ENCODE peak calls at places on chromosomes 1 and 21, in four cellular contexts. One of them, this sample, is unnamed.

GRCh38 chr1:205052689-205053088 is 9.7 kb downstream of the CNTN2 start:
- DNase-seq in psoas muscle: no peak
- DNase-seq in cardiac muscle cell: no peak
- DNase-seq in pancreas: no peak
- DNase-seq in this sample: no peak

GRCh38 chr21:46639489-46640386 is 4.3 kb downstream of the PRMT2 start:
- DNase-seq in psoas muscle: no peak
- DNase-seq in pancreas: no peak
- DNase-seq in cardiac muscle cell: no peak
- DNase-seq in this sample: peak

GRCh38 chr1:203425668-203425999 is 50.0 kb upstream of the PRELP start:
- DNase-seq in psoas muscle: no peak
- DNase-seq in cardiac muscle cell: no peak
- DNase-seq in pancreas: no peak
- DNase-seq in this sample: no peak

GRCh38 chr1:218575079-218575478 is 229.9 kb downstream of the TGFB2 start:
- DNase-seq in psoas muscle: no peak
- DNase-seq in pancreas: no peak
- DNase-seq in cardiac muscle cell: no peak
- DNase-seq in this sample: no peak

GRCh38 chr1:175820456-175820855 is 77.1 kb upstream of the TNR start:
- DNase-seq in cardiac muscle cell: no peak
- DNase-seq in pancreas: no peak
- DNase-seq in psoas muscle: no peak
- DNase-seq in this sample: peak

GRCh38 chr1:66274634-66275033 is 259.3 kb upstream of the SGIP1 start:
- DNase-seq in psoas muscle: no peak
- DNase-seq in cardiac muscle cell: no peak
- DNase-seq in pancreas: no peak
- DNase-seq in this sample: peak

GRCh38 chr1:41620365-41621169 is 136.1 kb upstream of the EDN2 start:
- DNase-seq in cardiac muscle cell: no peak
- DNase-seq in psoas muscle: no peak
- DNase-seq in pancreas: no peak
- DNase-seq in this sample: no peak

GRCh38 chr1:31764307-31765040 is at the start of gene ADGRB2:
- DNase-seq in psoas muscle: no peak
- DNase-seq in pancreas: no peak
- DNase-seq in cardiac muscle cell: peak
- DNase-seq in this sample: no peak

GRCh38 chr1:12518956-12519707 is 98.9 kb downstream of the DHRS3 start:
- DNase-seq in pancreas: no peak
- DNase-seq in psoas muscle: peak
- DNase-seq in cardiac muscle cell: peak
- DNase-seq in this sample: no peak

GRCh38 chr1:86594284-86594683 is 47.4 kb downstream of the CLCA4 start:
- DNase-seq in pancreas: no peak
- DNase-seq in cardiac muscle cell: no peak
- DNase-seq in psoas muscle: no peak
- DNase-seq in this sample: no peak

GRCh38 chr1:108831225-108831624 is 25.7 kb downstream of the AKNAD1 start:
- DNase-seq in cardiac muscle cell: no peak
- DNase-seq in psoas muscle: no peak
- DNase-seq in pancreas: no peak
- DNase-seq in this sample: peak

GRCh38 chr21:44883250-44883649 is 9.8 kb upstream of the PTTG1IP start:
- DNase-seq in psoas muscle: no peak
- DNase-seq in pancreas: no peak
- DNase-seq in cardiac muscle cell: no peak
- DNase-seq in this sample: no peak

GRCh38 chr1:88774151-88774556 is 90.1 kb downstream of the PKN2 start:
- DNase-seq in cardiac muscle cell: no peak
- DNase-seq in pancreas: no peak
- DNase-seq in psoas muscle: no peak
- DNase-seq in this sample: peak

GRCh38 chr1:39576016-39576657 is 453 bp downstream of the PABPC4 start:
- DNase-seq in pancreas: no peak
- DNase-seq in psoas muscle: peak
- DNase-seq in cardiac muscle cell: peak
- DNase-seq in this sample: peak

GRCh38 chr1:27816921-27817630 is 13.5 kb upstream of the PPP1R8 start:
- DNase-seq in psoas muscle: no peak
- DNase-seq in cardiac muscle cell: peak
- DNase-seq in pancreas: no peak
- DNase-seq in this sample: no peak

GRCh38 chr1:147541672-147542548 is 609 bp downstream of the BCL9 start:
- DNase-seq in pancreas: peak
- DNase-seq in psoas muscle: peak
- DNase-seq in cardiac muscle cell: peak
- DNase-seq in this sample: no peak

GRCh38 chr1:27402349-27402754 is 9.9 kb downstream of the GPR3 start:
- DNase-seq in cardiac muscle cell: peak
- DNase-seq in psoas muscle: peak
- DNase-seq in pancreas: peak
- DNase-seq in this sample: peak

GRCh38 chr1:183810172-183810571 is 5.3 kb downstream of the RGL1 start:
- DNase-seq in pancreas: no peak
- DNase-seq in cardiac muscle cell: no peak
- DNase-seq in psoas muscle: no peak
- DNase-seq in this sample: no peak

GRCh38 chr1:41950820-41951219 is 32.1 kb upstream of the HIVEP3 start:
- DNase-seq in pancreas: no peak
- DNase-seq in cardiac muscle cell: no peak
- DNase-seq in psoas muscle: no peak
- DNase-seq in this sample: no peak

GRCh38 chr1:203475012-203475981 is at the start of gene PRELP:
- DNase-seq in pancreas: peak
- DNase-seq in cardiac muscle cell: peak
- DNase-seq in psoas muscle: peak
- DNase-seq in this sample: peak

GRCh38 chr21:42391297-42391696 is 4.6 kb downstream of the TMPRSS3 start:
- DNase-seq in psoas muscle: no peak
- DNase-seq in cardiac muscle cell: no peak
- DNase-seq in pancreas: no peak
- DNase-seq in this sample: no peak

GRCh38 chr1:55512467-55512866 is 297.3 kb upstream of the USP24 start:
- DNase-seq in cardiac muscle cell: no peak
- DNase-seq in psoas muscle: no peak
- DNase-seq in pancreas: no peak
- DNase-seq in this sample: no peak

GRCh38 chr1:19771350-19771749 is 28.4 kb downstream of the TMCO4 start:
- DNase-seq in psoas muscle: no peak
- DNase-seq in pancreas: no peak
- DNase-seq in cardiac muscle cell: no peak
- DNase-seq in this sample: no peak

GRCh38 chr1:98078586-98078985 is 157.8 kb upstream of the DPYD start:
- DNase-seq in cardiac muscle cell: no peak
- DNase-seq in psoas muscle: no peak
- DNase-seq in pancreas: no peak
- DNase-seq in this sample: no peak

GRCh38 chr21:42734323-42734971 is 81.0 kb downstream of the PDE9A start:
- DNase-seq in pancreas: no peak
- DNase-seq in cardiac muscle cell: no peak
- DNase-seq in psoas muscle: no peak
- DNase-seq in this sample: no peak

GRCh38 chr1:218785928-218786327 is 387.8 kb upstream of the LYPLAL1 start:
- DNase-seq in pancreas: peak
- DNase-seq in cardiac muscle cell: no peak
- DNase-seq in psoas muscle: peak
- DNase-seq in this sample: peak

GRCh38 chr1:91799159-91799558 is 86.8 kb downstream of the TGFBR3 start:
- DNase-seq in pancreas: no peak
- DNase-seq in cardiac muscle cell: peak
- DNase-seq in psoas muscle: no peak
- DNase-seq in this sample: no peak

GRCh38 chr1:119713538-119714456 is 2.1 kb downstream of the PHGDH start:
- DNase-seq in cardiac muscle cell: peak
- DNase-seq in psoas muscle: no peak
- DNase-seq in pancreas: no peak
- DNase-seq in this sample: peak

GRCh38 chr1:43272161-43272560 is 2.4 kb downstream of the TMEM125 start:
- DNase-seq in cardiac muscle cell: no peak
- DNase-seq in pancreas: peak
- DNase-seq in psoas muscle: no peak
- DNase-seq in this sample: no peak

GRCh38 chr21:16196521-16197208 is 466.9 kb downstream of the USP25 start:
- DNase-seq in psoas muscle: no peak
- DNase-seq in pancreas: no peak
- DNase-seq in cardiac muscle cell: no peak
- DNase-seq in this sample: peak

GRCh38 chr1:89483010-89483756 is 41.4 kb upstream of the LRRC8B start:
- DNase-seq in pancreas: peak
- DNase-seq in cardiac muscle cell: peak
- DNase-seq in psoas muscle: peak
- DNase-seq in this sample: peak

GRCh38 chr1:208043690-208044089 is 132.8 kb upstream of the CD34 start:
- DNase-seq in psoas muscle: no peak
- DNase-seq in cardiac muscle cell: no peak
- DNase-seq in pancreas: peak
- DNase-seq in this sample: no peak
- TF ChIP-seq CTCF in psoas muscle: no peak
- TF ChIP-seq CTCF in cardiac muscle cell: no peak
- TF ChIP-seq CTCF in pancreas: no peak
- TF ChIP-seq CTCF in this sample: no peak

GRCh38 chr1:210416681-210417080 is 88.0 kb downstream of the HHAT start:
- DNase-seq in pancreas: no peak
- DNase-seq in psoas muscle: no peak
- DNase-seq in cardiac muscle cell: no peak
- DNase-seq in this sample: no peak

GRCh38 chr1:210413951-210414350 is 85.2 kb downstream of the HHAT start:
- DNase-seq in psoas muscle: no peak
- DNase-seq in pancreas: no peak
- DNase-seq in cardiac muscle cell: no peak
- DNase-seq in this sample: no peak

GRCh38 chr1:210418863-210419641 is 90.3 kb downstream of the HHAT start:
- DNase-seq in pancreas: no peak
- DNase-seq in cardiac muscle cell: no peak
- DNase-seq in psoas muscle: no peak
- DNase-seq in this sample: no peak

GRCh38 chr1:210417881-210418280 is 89.2 kb downstream of the HHAT start:
- DNase-seq in cardiac muscle cell: no peak
- DNase-seq in pancreas: no peak
- DNase-seq in psoas muscle: no peak
- DNase-seq in this sample: no peak

DNA sequence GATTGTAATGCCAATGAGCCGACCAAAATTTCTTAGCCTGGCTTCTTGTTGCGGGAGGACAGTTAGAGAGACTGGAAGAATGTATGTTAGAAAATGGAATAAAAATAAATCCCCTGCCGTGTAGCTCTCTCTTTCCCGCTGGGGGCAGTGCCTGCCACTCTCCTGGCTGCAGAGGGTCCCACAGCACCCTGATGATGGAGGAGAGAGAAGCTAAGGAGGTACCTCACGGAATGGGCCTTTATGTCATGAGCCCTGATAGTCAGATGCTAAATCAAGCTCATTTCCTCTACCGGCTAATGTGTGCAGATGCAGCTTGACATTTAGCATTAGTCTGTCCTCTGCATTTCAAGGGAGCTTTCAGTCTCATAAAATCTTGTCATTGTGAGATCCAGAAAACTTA is 87.3 kb downstream of the HHAT start:
- DNase-seq in pancreas: no peak
- DNase-seq in cardiac muscle cell: peak
- DNase-seq in psoas muscle: no peak
- DNase-seq in this sample: no peak
- TF ChIP-seq CTCF in pancreas: no peak
- TF ChIP-seq CTCF in cardiac muscle cell: no peak
- TF ChIP-seq CTCF in psoas muscle: no peak
- TF ChIP-seq CTCF in this sample: no peak

DNA sequence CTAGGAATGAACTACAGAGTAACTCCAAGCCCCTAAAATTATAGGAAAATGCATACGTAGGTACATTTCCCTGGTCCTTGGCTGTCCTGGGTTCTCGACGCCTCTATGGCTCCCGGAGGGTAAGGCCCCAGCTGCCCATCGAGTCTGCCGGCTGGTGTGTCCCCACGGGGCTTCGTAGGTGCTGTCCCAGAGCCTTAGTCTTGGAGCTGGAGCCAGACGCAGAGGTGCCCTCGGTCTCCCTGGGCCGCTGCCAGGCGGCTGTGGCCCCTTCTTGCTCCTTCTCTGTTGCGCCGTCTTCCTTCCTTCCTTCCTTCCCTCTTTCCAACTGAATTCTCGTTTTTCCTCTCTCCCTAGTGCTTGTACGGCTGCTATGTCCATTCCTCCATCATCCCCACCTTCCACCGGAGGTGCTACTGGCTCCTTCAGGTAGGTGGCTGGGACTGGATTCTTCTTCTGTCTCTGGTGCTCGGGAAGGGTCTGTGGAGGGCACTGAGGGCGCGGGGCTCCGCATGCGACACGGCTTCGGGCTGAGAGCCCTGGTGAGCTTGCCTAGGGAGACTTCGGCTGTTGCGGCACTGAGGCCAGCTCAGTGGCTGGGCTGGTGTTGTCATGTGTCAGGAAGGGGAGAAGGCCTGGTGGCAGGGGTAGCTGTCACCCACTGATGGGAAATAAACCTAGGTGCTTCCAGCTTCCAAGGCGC is 303.5 kb upstream of the VAMP3 start:
- DNase-seq in pancreas: no peak
- DNase-seq in psoas muscle: no peak
- DNase-seq in cardiac muscle cell: no peak
- DNase-seq in this sample: no peak
- TF ChIP-seq CTCF in pancreas: no peak
- TF ChIP-seq CTCF in psoas muscle: no peak
- TF ChIP-seq CTCF in cardiac muscle cell: no peak
- TF ChIP-seq CTCF in this sample: no peak

GRCh38 chr1:159199901-159200300 is 4.8 kb upstream of the ACKR1 start:
- DNase-seq in psoas muscle: no peak
- DNase-seq in pancreas: no peak
- DNase-seq in cardiac muscle cell: no peak
- DNase-seq in this sample: no peak

GRCh38 chr1:159200759-159201158 is 3.9 kb upstream of the ACKR1 start:
- DNase-seq in psoas muscle: no peak
- DNase-seq in cardiac muscle cell: no peak
- DNase-seq in pancreas: no peak
- DNase-seq in this sample: no peak

GRCh38 chr1:159197767-159198557 is 6.7 kb upstream of the ACKR1 start:
- DNase-seq in psoas muscle: peak
- DNase-seq in cardiac muscle cell: peak
- DNase-seq in pancreas: peak
- DNase-seq in this sample: peak

GRCh38 chr1:159196543-159196942 is 8.1 kb upstream of the ACKR1 start:
- DNase-seq in cardiac muscle cell: no peak
- DNase-seq in psoas muscle: no peak
- DNase-seq in pancreas: no peak
- DNase-seq in this sample: no peak
- TF ChIP-seq CTCF in cardiac muscle cell: peak
- TF ChIP-seq CTCF in psoas muscle: peak
- TF ChIP-seq CTCF in pancreas: no peak
- TF ChIP-seq CTCF in this sample: no peak